ENCODE peak calls at places on chromosome 12, in five cellular contexts. L is left ventricle myocardium inferior, C is SJCRH30, M is upper lobe of right lung, D is kidney epithelial cell. X is an unnamed sample.

GRCh38 chr12:50647479-50647878 is 116.4 kb upstream of the ATF1 start:
- DNase-seq in L (no peak), C (no peak), M (no peak), D (peak; percentile 54), X (no peak)

GRCh38 chr12:56143225-56143624 is 9.2 kb upstream of the MYL6B start:
- DNase-seq in L (no peak), C (no peak), M (no peak), D (no peak), X (no peak)

GRCh38 chr12:85872497-85873091 is 1.5 kb upstream of the NTS start:
- DNase-seq in L (no peak), C (no peak), M (no peak), D (peak; percentile 10), X (no peak)

GRCh38 chr12:39620664-39621658 is 1.4 kb upstream of the ABCD2 start:
- DNase-seq in L (no peak), C (no peak), M (no peak), D (no peak), X (no peak)

GRCh38 chr12:64733857-64734256 is 25.3 kb downstream of the GNS start:
- DNase-seq in L (peak; percentile 66), C (no peak), M (no peak), D (peak; percentile 75), X (no peak)

GRCh38 chr12:81330480-81330879 is 252.6 kb downstream of the ACSS3 start:
- DNase-seq in L (no peak), C (no peak), M (no peak), D (no peak), X (no peak)

GRCh38 chr12:45324391-45324790 is 108.5 kb downstream of the ANO6 start:
- DNase-seq in L (no peak), C (no peak), M (no peak), D (no peak), X (no peak)

GRCh38 chr12:60421741-60422140 is 825.9 kb downstream of the SLC16A7 start:
- DNase-seq in L (no peak), C (no peak), M (no peak), D (peak; percentile 4), X (no peak)

GRCh38 chr12:32032205-32032810 is 73.1 kb downstream of the RESF1 start:
- DNase-seq in L (no peak), C (no peak), M (no peak), D (no peak), X (no peak)

DNA sequence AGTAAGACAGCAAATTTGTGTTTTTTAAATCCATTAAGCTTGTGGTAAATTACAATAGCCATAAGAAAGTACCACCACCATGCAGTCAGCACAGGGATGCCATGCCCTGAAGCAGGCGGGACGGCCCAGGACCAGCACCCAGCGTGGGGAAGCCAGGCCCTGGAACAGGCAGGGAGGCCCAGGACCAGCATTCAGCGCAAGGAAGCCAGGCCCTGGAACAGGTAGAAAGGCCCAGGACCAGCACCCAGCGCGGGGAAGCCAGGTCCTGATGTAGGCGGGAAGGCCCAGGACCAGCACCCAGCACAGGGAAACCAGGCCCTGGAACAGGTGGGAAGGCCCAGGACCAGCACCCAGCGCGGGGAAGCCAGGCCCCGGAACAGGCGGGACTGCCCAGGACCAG is 13.2 kb downstream of the CHFR start:
- DNase-seq in L (no peak), C (no peak), M (no peak), D (no peak), X (no peak)
- H3K36me3 ChIP-seq in L (peaks cover 83% of the 10 kb centered on the region), C (peaks cover 9% of the 10 kb centered on the region), M (peaks cover 89% of the 10 kb centered on the region), D (peaks cover 3% of the 10 kb centered on the region), X (peaks cover 75% of the 10 kb centered on the region)

DNA sequence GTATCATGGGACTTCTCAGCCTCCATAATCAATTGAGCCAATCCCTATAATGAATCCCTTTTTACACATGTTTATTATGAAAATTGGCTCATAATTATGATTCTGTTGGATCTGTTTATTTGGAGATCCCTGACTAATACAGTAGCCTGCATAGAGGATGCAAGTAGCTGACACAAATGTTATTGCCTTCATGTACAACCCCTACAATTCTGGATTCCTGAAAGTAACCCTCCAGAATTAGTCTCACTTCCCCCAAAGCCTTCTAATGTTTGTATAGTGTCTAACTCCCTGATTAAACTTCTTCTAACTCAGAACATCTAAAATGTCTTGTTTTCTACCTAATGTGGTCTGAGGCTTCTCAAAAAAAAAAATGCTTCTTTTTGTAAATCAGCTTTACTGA is 6.6 kb upstream of the SMIM10L1 start:
- DNase-seq in L (no peak), C (no peak), M (no peak), D (no peak), X (no peak)
- H3K36me3 ChIP-seq in L (peaks cover 4% of the 10 kb centered on the region), C (peaks cover 44% of the 10 kb centered on the region), M (peaks cover 6% of the 10 kb centered on the region), D (no peaks in the 10 kb centered on the region), X (peaks cover 32% of the 10 kb centered on the region)

DNA sequence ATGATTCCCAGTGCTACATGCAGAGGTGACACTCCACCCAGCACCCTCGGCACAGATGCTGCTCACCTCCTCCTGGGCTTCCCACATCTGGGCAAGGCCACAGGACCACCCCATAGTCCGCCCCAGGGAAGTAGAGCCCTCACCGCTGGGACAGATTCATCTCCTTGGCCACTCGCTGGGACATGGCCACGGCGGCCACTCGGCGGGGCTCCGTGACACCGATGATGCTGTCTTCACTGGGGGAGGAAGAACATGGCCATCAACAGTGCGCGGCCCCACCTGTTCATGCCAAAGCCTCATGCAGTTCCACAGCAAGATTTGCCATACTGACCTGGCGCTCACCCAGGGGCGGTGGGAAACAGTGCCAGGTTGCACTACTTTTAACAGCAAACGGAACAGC is 13.7 kb downstream of the DHX37 start:
- DNase-seq in L (no peak), C (no peak), M (no peak), D (no peak), X (no peak)
- H3K36me3 ChIP-seq in L (peaks cover 83% of the 10 kb centered on the region), C (peaks cover 46% of the 10 kb centered on the region), M (peaks cover 80% of the 10 kb centered on the region), D (peaks cover 4% of the 10 kb centered on the region), X (no peaks in the 10 kb centered on the region)

GRCh38 chr12:10701226-10701681 is 21.9 kb downstream of the YBX3 start:
- DNase-seq in L (no peak), C (no peak), M (no peak), D (no peak), X (no peak)
- H3K36me3 ChIP-seq in L (peaks cover 93% of the 10 kb centered on the region), C (peaks cover 83% of the 10 kb centered on the region), M (peaks cover 96% of the 10 kb centered on the region), D (no peaks in the 10 kb centered on the region), X (peaks cover 74% of the 10 kb centered on the region)

GRCh38 chr12:124397807-124398577 is 103.1 kb downstream of the RFLNA start:
- DNase-seq in L (no peak), C (no peak), M (no peak), D (no peak), X (peak; percentile 69)
- H3K36me3 ChIP-seq in L (peaks cover 58% of the 10 kb centered on the region), C (peaks cover 68% of the 10 kb centered on the region), M (peaks cover 82% of the 10 kb centered on the region), D (peaks cover 5% of the 10 kb centered on the region), X (peaks cover 64% of the 10 kb centered on the region)

GRCh38 chr12:110731479-110731878 is 11.2 kb downstream of the PPP1CC start:
- DNase-seq in L (no peak), C (no peak), M (no peak), D (no peak), X (no peak)
- H3K36me3 ChIP-seq in L (peaks cover 61% of the 10 kb centered on the region), C (peaks cover 73% of the 10 kb centered on the region), M (peaks cover 68% of the 10 kb centered on the region), D (no peaks in the 10 kb centered on the region), X (peaks cover 74% of the 10 kb centered on the region)

DNA sequence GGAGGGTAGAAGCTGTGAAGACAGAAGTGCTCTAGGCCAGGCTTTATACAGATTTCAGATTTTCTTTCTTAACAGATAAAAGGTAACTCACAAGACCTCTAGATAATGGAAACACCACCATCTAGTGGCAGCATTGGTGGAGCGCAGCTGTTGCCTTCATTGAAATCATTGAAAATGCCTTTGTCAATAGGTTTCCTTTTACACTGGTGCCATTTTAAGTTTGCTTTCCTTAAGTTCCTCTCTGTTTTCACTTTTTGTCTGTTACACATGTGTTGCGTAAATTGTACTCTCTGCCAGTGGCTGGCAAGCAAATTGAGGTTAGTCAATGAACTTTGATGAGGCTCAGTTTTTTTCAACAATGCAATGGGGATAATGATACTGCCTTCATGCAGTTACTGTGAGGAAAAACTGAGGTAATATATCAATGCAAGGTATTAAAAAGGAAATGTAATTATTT is 31.1 kb downstream of the ALDH1L2 start:
- DNase-seq in L (peak; percentile 58), C (peak; percentile 46), M (peak; percentile 68), D (no peak), X (no peak)
- H3K36me3 ChIP-seq in L (peaks cover 41% of the 10 kb centered on the region), C (no peaks in the 10 kb centered on the region), M (peaks cover 9% of the 10 kb centered on the region), D (no peaks in the 10 kb centered on the region), X (peaks cover 18% of the 10 kb centered on the region)

DNA sequence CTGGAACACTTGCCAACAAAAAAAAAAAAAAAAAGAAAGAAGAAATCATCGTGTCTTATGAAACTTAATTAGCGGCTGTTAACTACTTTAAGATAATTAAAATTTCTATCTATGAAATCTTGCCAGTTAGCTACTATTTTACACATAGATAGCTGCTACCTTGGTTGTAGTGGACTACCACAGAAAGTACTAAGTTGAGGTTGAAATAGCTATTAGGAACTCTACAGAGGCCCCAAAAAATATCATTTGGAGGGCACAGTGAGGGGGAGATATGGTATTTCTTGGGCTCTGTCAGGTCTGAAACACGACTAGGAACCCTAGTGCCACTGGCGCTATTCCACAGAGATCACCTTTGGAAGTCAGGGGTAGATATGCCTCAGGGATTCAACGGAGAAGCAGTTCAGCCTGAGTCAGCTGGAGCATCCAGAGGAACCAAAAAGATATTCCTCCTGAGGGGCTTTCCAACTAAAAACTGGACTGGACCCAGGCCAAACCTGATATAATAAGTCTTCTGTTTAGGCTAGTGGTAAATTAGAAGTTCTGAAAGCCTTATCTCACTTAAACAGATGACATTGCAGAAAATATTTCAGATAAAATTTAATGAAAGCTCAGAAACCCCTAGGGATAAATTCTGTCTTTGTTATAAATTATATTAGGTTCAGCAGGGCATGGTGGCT is 126.1 kb downstream of the EPS8 start:
- DNase-seq in L (no peak), C (no peak), M (no peak), D (no peak), X (no peak)
- H3K36me3 ChIP-seq in L (peaks cover 56% of the 10 kb centered on the region), C (peaks cover 5% of the 10 kb centered on the region), M (peaks cover 17% of the 10 kb centered on the region), D (no peaks in the 10 kb centered on the region), X (no peaks in the 10 kb centered on the region)

DNA sequence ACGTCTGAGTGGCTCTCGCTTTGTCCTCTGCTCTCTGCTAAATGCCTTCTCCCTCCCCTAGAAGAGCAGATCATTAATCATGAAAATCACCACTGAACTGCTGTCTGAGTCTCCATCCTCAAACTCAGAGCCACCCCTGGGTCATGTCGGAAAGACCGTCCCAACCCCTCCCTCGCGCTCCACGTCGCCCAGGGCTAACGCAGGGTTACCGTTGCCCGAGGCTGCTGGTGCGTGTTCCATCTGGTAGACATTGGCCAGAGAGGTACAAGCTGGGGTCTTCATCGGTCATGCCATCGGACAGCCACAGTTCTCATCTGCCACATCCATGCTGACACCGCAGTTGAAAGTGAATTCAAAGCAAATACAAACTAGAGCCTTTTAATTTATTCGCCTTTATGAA is 129.1 kb downstream of the ADGRD1 start:
- DNase-seq in L (no peak), C (no peak), M (peak; percentile 52), D (no peak), X (peak; percentile 10)
- H3K36me3 ChIP-seq in L (peaks cover 32% of the 10 kb centered on the region), C (no peaks in the 10 kb centered on the region), M (peaks cover 16% of the 10 kb centered on the region), D (no peaks in the 10 kb centered on the region), X (peaks cover 23% of the 10 kb centered on the region)